ENCODE peak calls at places on chromosomes 2 and 18, in eight cellular contexts. One of them, this sample, is unnamed.

GRCh38 chr2:12554235-12555011 is 162.3 kb upstream of the TRIB2 start:
- DNase-seq in mesothelial cell of epicardium: no peak
- DNase-seq in NAMALWA: no peak
- DNase-seq in Jurkat, Clone E6-1: no peak
- DNase-seq in left kidney: no peak
- DNase-seq in CD4-positive, CD25-positive, alpha-beta regulatory T cell: no peak
- DNase-seq in HEK293T: no peak
- DNase-seq in activated T-cell treated with anti-CD3 and anti-CD28 coated beads for 48 hours: no peak
- DNase-seq in this sample: no peak

GRCh38 chr2:767944-768343 is 90.7 kb upstream of the TMEM18 start:
- DNase-seq in mesothelial cell of epicardium: no peak
- DNase-seq in NAMALWA: no peak
- DNase-seq in Jurkat, Clone E6-1: no peak
- DNase-seq in left kidney: no peak
- DNase-seq in CD4-positive, CD25-positive, alpha-beta regulatory T cell: no peak
- DNase-seq in HEK293T: no peak
- DNase-seq in activated T-cell treated with anti-CD3 and anti-CD28 coated beads for 48 hours: no peak
- DNase-seq in this sample: no peak

GRCh38 chr2:37585295-37585908 is 86.0 kb downstream of the CDC42EP3 start:
- DNase-seq in mesothelial cell of epicardium: no peak
- DNase-seq in NAMALWA: no peak
- DNase-seq in Jurkat, Clone E6-1: no peak
- DNase-seq in left kidney: peak
- DNase-seq in CD4-positive, CD25-positive, alpha-beta regulatory T cell: no peak
- DNase-seq in HEK293T: no peak
- DNase-seq in activated T-cell treated with anti-CD3 and anti-CD28 coated beads for 48 hours: no peak
- DNase-seq in this sample: no peak

GRCh38 chr2:55901322-55901721 is 22.3 kb downstream of the EFEMP1 start:
- DNase-seq in mesothelial cell of epicardium: no peak
- DNase-seq in NAMALWA: no peak
- DNase-seq in Jurkat, Clone E6-1: no peak
- DNase-seq in left kidney: no peak
- DNase-seq in CD4-positive, CD25-positive, alpha-beta regulatory T cell: no peak
- DNase-seq in HEK293T: no peak
- DNase-seq in activated T-cell treated with anti-CD3 and anti-CD28 coated beads for 48 hours: no peak
- DNase-seq in this sample: no peak

GRCh38 chr2:182941939-182942338 is 75.5 kb upstream of the FRZB start:
- DNase-seq in mesothelial cell of epicardium: no peak
- DNase-seq in NAMALWA: no peak
- DNase-seq in Jurkat, Clone E6-1: no peak
- DNase-seq in left kidney: no peak
- DNase-seq in CD4-positive, CD25-positive, alpha-beta regulatory T cell: no peak
- DNase-seq in HEK293T: no peak
- DNase-seq in activated T-cell treated with anti-CD3 and anti-CD28 coated beads for 48 hours: no peak
- DNase-seq in this sample: no peak

GRCh38 chr2:109348645-109349554 is 219.9 kb downstream of the SH3RF3 start:
- DNase-seq in mesothelial cell of epicardium: no peak
- DNase-seq in NAMALWA: no peak
- DNase-seq in Jurkat, Clone E6-1: peak
- DNase-seq in left kidney: no peak
- DNase-seq in CD4-positive, CD25-positive, alpha-beta regulatory T cell: peak
- DNase-seq in HEK293T: no peak
- DNase-seq in activated T-cell treated with anti-CD3 and anti-CD28 coated beads for 48 hours: no peak
- DNase-seq in this sample: no peak

GRCh38 chr2:110993557-110994231 is 127.0 kb upstream of the BCL2L11 start:
- DNase-seq in mesothelial cell of epicardium: no peak
- DNase-seq in NAMALWA: peak
- DNase-seq in Jurkat, Clone E6-1: peak
- DNase-seq in left kidney: no peak
- DNase-seq in CD4-positive, CD25-positive, alpha-beta regulatory T cell: no peak
- DNase-seq in HEK293T: no peak
- DNase-seq in activated T-cell treated with anti-CD3 and anti-CD28 coated beads for 48 hours: no peak
- DNase-seq in this sample: no peak

GRCh38 chr2:15674637-15675455 is 83.2 kb downstream of the DDX1 start:
- DNase-seq in mesothelial cell of epicardium: no peak
- DNase-seq in NAMALWA: no peak
- DNase-seq in Jurkat, Clone E6-1: no peak
- DNase-seq in left kidney: no peak
- DNase-seq in CD4-positive, CD25-positive, alpha-beta regulatory T cell: no peak
- DNase-seq in HEK293T: no peak
- DNase-seq in activated T-cell treated with anti-CD3 and anti-CD28 coated beads for 48 hours: no peak
- DNase-seq in this sample: no peak

GRCh38 chr2:151713291-151713903 is 20.9 kb downstream of the NEB start:
- DNase-seq in mesothelial cell of epicardium: no peak
- DNase-seq in NAMALWA: no peak
- DNase-seq in Jurkat, Clone E6-1: no peak
- DNase-seq in left kidney: no peak
- DNase-seq in CD4-positive, CD25-positive, alpha-beta regulatory T cell: no peak
- DNase-seq in HEK293T: no peak
- DNase-seq in activated T-cell treated with anti-CD3 and anti-CD28 coated beads for 48 hours: no peak
- DNase-seq in this sample: no peak

GRCh38 chr18:23629444-23629946 is 33.2 kb downstream of the ANKRD29 start:
- DNase-seq in mesothelial cell of epicardium: no peak
- DNase-seq in NAMALWA: no peak
- DNase-seq in Jurkat, Clone E6-1: no peak
- DNase-seq in left kidney: no peak
- DNase-seq in CD4-positive, CD25-positive, alpha-beta regulatory T cell: no peak
- DNase-seq in HEK293T: no peak
- DNase-seq in activated T-cell treated with anti-CD3 and anti-CD28 coated beads for 48 hours: no peak
- DNase-seq in this sample: no peak

GRCh38 chr2:109428281-109428680 is 185.5 kb downstream of the SEPTIN10 start:
- DNase-seq in mesothelial cell of epicardium: no peak
- DNase-seq in NAMALWA: no peak
- DNase-seq in Jurkat, Clone E6-1: no peak
- DNase-seq in left kidney: no peak
- DNase-seq in CD4-positive, CD25-positive, alpha-beta regulatory T cell: no peak
- DNase-seq in HEK293T: no peak
- DNase-seq in activated T-cell treated with anti-CD3 and anti-CD28 coated beads for 48 hours: no peak
- DNase-seq in this sample: no peak

GRCh38 chr2:166900700-166901099 is 12.4 kb downstream of the XIRP2 start:
- DNase-seq in mesothelial cell of epicardium: no peak
- DNase-seq in NAMALWA: peak
- DNase-seq in Jurkat, Clone E6-1: peak
- DNase-seq in left kidney: peak
- DNase-seq in CD4-positive, CD25-positive, alpha-beta regulatory T cell: no peak
- DNase-seq in HEK293T: peak
- DNase-seq in activated T-cell treated with anti-CD3 and anti-CD28 coated beads for 48 hours: no peak
- DNase-seq in this sample: no peak

This sample was measured in stimulated activated CD4-positive, alpha-beta T cell treated with anti-CD3 and anti-CD28 coated beads, TNF-alpha, amount 100 ng/mL, for 48 hours.